ENCODE peak calls at places on chromosomes 13 and 19, in five cellular contexts. I is uterus, K is adrenal gland, Z is PC-9, F is mammary epithelial cell. H is an unnamed sample. For H3K4me1, the result is how much of the 10 kb centered on the place peaks cover.

GRCh38 chr19:19782783-19783182 is 38.8 kb downstream of the ZNF506 start:
- DNase-seq in I (no peak), K (no peak), Z (no peak), F (no peak), H (no peak)

GRCh38 chr19:35088514-35088913 is 27.1 kb upstream of the FXYD3 start:
- DNase-seq in I (no peak), K (no peak), Z (peak), F (peak), H (no peak)

GRCh38 chr19:46618670-46619231 is 6.1 kb downstream of the PTGIR start:
- DNase-seq in I (no peak), K (peak), Z (peak), F (no peak), H (no peak)

GRCh38 chr19:49690656-49691242 is at the start of gene CPT1C:
- DNase-seq in I (peak), K (peak), Z (no peak), F (no peak), H (peak)

GRCh38 chr13:99993660-99994455 is 12.3 kb downstream of the ZIC2 start:
- DNase-seq in I (no peak), K (no peak), Z (no peak), F (no peak), H (no peak)

GRCh38 chr13:28585557-28585956 is 73.4 kb upstream of the POMP start:
- DNase-seq in I (no peak), K (no peak), Z (no peak), F (no peak), H (no peak)

GRCh38 chr13:85525411-85525810 is 273.8 kb downstream of the SLITRK6 start:
- DNase-seq in I (no peak), K (no peak), Z (no peak), F (no peak), H (no peak)

GRCh38 chr13:23667750-23668149 is 97.5 kb downstream of the TNFRSF19 start:
- DNase-seq in I (no peak), K (no peak), Z (no peak), F (no peak), H (no peak)

GRCh38 chr13:40539954-40540706 is 126.3 kb downstream of the FOXO1 start:
- DNase-seq in I (no peak), K (no peak), Z (peak), F (peak), H (no peak)

GRCh38 chr13:49938921-49939320 is 2.8 kb upstream of the SPRYD7 start:
- DNase-seq in I (no peak), K (no peak), Z (no peak), F (no peak), H (no peak)

GRCh38 chr13:99124695-99125334 is 75.8 kb upstream of the UBAC2 start:
- DNase-seq in I (no peak), K (no peak), Z (peak), F (peak), H (no peak)

GRCh38 chr13:23610187-23610576 is 40.0 kb downstream of the TNFRSF19 start:
- DNase-seq in I (no peak), K (no peak), Z (no peak), F (no peak), H (peak)

GRCh38 chr13:99496322-99497142 is 4.7 kb upstream of the TM9SF2 start:
- DNase-seq in I (peak), K (peak), Z (peak), F (no peak), H (peak)

DNA sequence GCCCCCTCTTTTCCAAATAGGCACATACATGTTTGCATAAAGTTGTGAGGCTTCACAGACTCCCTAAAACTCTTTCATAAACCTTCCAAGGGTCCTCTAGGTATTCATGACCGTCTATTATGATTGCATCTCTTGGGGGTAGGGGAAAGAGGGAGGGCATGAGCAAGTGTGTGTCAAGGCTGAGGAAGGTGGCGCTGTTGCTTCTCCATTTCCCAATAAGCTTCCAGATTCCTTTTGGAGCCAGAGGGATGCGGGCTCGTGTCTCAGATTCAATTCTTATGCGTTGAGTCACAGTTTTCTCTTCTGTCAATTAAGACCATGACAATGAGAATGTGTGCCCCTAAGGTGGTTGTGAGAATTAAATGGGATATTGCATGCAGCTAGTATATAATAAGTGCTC is 51.0 kb upstream of the CYP2A7 start:
- DNase-seq in I (no peak), K (no peak), Z (peak), F (no peak), H (no peak)
- TF ChIP-seq CTCF in I (no peak), K (no peak), Z (no peak), F (no peak), H (no peak)

GRCh38 chr19:7916137-7916907 is 1.7 kb downstream of the TGFBR3L start:
- DNase-seq in I (no peak), K (no peak), Z (no peak), F (no peak), H (no peak)
- H3K4me1 ChIP-seq in I (under half), K (under half), Z (under half), F (under half), H (half or more)

GRCh38 chr19:29548483-29549085 is 22.8 kb downstream of the VSTM2B start:
- DNase-seq in I (no peak), K (no peak), Z (no peak), F (no peak), H (no peak)

GRCh38 chr19:29549105-29550070 is 23.6 kb downstream of the VSTM2B start:
- DNase-seq in I (no peak), K (no peak), Z (no peak), F (no peak), H (no peak)

GRCh38 chr19:29552454-29553280 is 26.9 kb downstream of the VSTM2B start:
- DNase-seq in I (no peak), K (no peak), Z (no peak), F (no peak), H (no peak)

GRCh38 chr19:29551774-29552173 is 26.0 kb downstream of the VSTM2B start:
- DNase-seq in I (no peak), K (no peak), Z (no peak), F (no peak), H (no peak)

DNA sequence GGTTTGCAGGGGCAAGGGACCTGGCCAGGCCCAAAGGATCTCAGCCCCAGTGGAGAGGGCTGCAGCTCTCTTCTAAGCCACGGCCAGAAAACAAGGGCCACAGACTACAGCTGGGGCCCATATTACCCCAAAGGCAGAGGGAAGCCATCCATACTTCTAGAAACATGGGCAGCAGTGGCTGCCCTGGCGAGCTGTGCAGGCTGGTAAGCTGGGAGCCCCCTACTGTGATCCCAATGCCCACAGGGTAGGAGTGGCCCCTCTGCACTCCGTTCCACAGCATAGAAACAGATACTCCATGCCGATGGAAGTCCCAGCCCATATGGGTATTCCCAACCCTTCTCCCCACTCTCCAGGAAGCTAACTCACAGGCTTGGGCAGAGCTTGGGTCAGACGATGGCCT is 25.1 kb downstream of the VSTM2B start:
- DNase-seq in I (no peak), K (no peak), Z (no peak), F (no peak), H (no peak)
- TF ChIP-seq CTCF in I (no peak), K (no peak), Z (no peak), F (no peak), H (no peak)

GRCh38 chr19:1307755-1308303 is 22.2 kb downstream of the EFNA2 start:
- DNase-seq in I (no peak), K (no peak), Z (no peak), F (no peak), H (no peak)

GRCh38 chr19:1307320-1307719 is 21.6 kb downstream of the EFNA2 start:
- DNase-seq in I (no peak), K (no peak), Z (no peak), F (no peak), H (no peak)

GRCh38 chr19:1310853-1311180 is 25.1 kb downstream of the EFNA2 start:
- DNase-seq in I (no peak), K (no peak), Z (no peak), F (no peak), H (no peak)

GRCh38 chr19:1309977-1310852 is 24.5 kb downstream of the EFNA2 start:
- DNase-seq in I (peak), K (no peak), Z (no peak), F (no peak), H (no peak)

DNA sequence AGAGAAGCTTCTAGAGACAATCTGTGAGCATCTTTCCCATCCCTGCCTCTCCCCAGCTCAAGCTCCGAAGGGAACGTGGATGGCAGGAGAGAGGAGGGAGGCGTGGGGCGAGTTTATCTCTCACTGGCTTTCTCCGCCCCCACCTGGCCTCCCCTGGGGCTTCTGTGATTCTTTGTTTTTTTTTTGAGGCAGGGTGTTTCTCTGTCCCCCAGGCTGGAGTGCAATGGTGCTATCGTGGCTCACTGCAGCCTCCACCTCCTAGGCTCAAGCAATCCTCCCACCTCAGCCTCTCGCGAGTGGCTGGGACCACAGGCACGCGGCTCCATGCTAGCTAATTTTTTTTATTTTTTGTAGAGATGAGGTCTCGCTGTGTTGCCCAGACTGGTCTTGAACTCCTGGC is 23.0 kb downstream of the EFNA2 start:
- DNase-seq in I (no peak), K (no peak), Z (no peak), F (no peak), H (no peak)
- H3K4me1 ChIP-seq in I (under half), K (under half), Z (under half), F (under half), H (under half)

GRCh38 chr19:42872608-42873007 is 6.9 kb downstream of the PSG1 start:
- DNase-seq in I (no peak), K (no peak), Z (no peak), F (no peak), H (no peak)
- TF ChIP-seq CTCF in I (no peak), K (no peak), Z (no peak), F (peak), H (no peak)

GRCh38 chr13:81393686-81394085 is 1052.8 kb upstream of the SPRY2 start:
- DNase-seq in I (no peak), K (no peak), Z (no peak), F (no peak), H (no peak)
- H3K4me1 ChIP-seq in I (under half), K (under half), Z (under half), F (under half), H (under half)